ENCODE peak calls at places on chromosomes 4 and X, in seven cellular contexts. One of them, this sample, is unnamed. For H3K4me1, the result is how much of the 10 kb centered on the place peaks cover.

GRCh38 chr4:47972721-47973120 is 43.8 kb downstream of the CNGA1 start:
- DNase-seq in heart left ventricle: no peak
- DNase-seq in esophagus muscularis mucosa: no peak
- DNase-seq in ovary: no peak
- DNase-seq in spleen: no peak
- DNase-seq in tibial nerve: no peak
- DNase-seq in IMR-90: no peak
- DNase-seq in this sample: no peak

GRCh38 chrX:96770315-96770714 is 85.7 kb downstream of the DIAPH2 start:
- DNase-seq in spleen: no peak
- DNase-seq in ovary: no peak
- DNase-seq in heart left ventricle: no peak
- DNase-seq in esophagus muscularis mucosa: no peak
- DNase-seq in IMR-90: peak
- DNase-seq in tibial nerve: no peak
- DNase-seq in this sample: no peak

GRCh38 chrX:137565318-137565904 is 516 bp upstream of the ZIC3 start:
- DNase-seq in heart left ventricle: no peak
- DNase-seq in ovary: no peak
- DNase-seq in esophagus muscularis mucosa: no peak
- DNase-seq in tibial nerve: no peak
- DNase-seq in IMR-90: no peak
- DNase-seq in spleen: no peak
- DNase-seq in this sample: no peak

GRCh38 chr4:36471903-36472302 is 190.5 kb downstream of the DTHD1 start:
- DNase-seq in tibial nerve: no peak
- DNase-seq in esophagus muscularis mucosa: no peak
- DNase-seq in ovary: no peak
- DNase-seq in heart left ventricle: no peak
- DNase-seq in spleen: no peak
- DNase-seq in IMR-90: no peak
- DNase-seq in this sample: no peak

GRCh38 chr4:28082686-28083390 is 1222.2 kb downstream of the STIM2 start:
- DNase-seq in ovary: no peak
- DNase-seq in esophagus muscularis mucosa: no peak
- DNase-seq in heart left ventricle: no peak
- DNase-seq in spleen: no peak
- DNase-seq in tibial nerve: no peak
- DNase-seq in IMR-90: peak
- DNase-seq in this sample: no peak

GRCh38 chr4:148793221-148793620 is 351.0 kb upstream of the NR3C2 start:
- DNase-seq in tibial nerve: no peak
- DNase-seq in ovary: no peak
- DNase-seq in heart left ventricle: no peak
- DNase-seq in IMR-90: peak
- DNase-seq in spleen: no peak
- DNase-seq in esophagus muscularis mucosa: no peak
- DNase-seq in this sample: no peak

GRCh38 chr4:68152411-68152810 is 22.7 kb upstream of the TMPRSS11F start:
- DNase-seq in esophagus muscularis mucosa: no peak
- DNase-seq in tibial nerve: no peak
- DNase-seq in IMR-90: no peak
- DNase-seq in heart left ventricle: no peak
- DNase-seq in spleen: no peak
- DNase-seq in ovary: no peak
- DNase-seq in this sample: no peak

GRCh38 chr4:138209094-138209493 is 33.1 kb downstream of the SLC7A11 start:
- DNase-seq in spleen: no peak
- DNase-seq in IMR-90: no peak
- DNase-seq in esophagus muscularis mucosa: no peak
- DNase-seq in heart left ventricle: no peak
- DNase-seq in ovary: no peak
- DNase-seq in tibial nerve: no peak
- DNase-seq in this sample: no peak

GRCh38 chr4:40121515-40121914 is 64.9 kb downstream of the N4BP2 start:
- DNase-seq in tibial nerve: peak
- DNase-seq in spleen: no peak
- DNase-seq in esophagus muscularis mucosa: no peak
- DNase-seq in heart left ventricle: no peak
- DNase-seq in IMR-90: peak
- DNase-seq in ovary: no peak
- DNase-seq in this sample: no peak

GRCh38 chr4:156957558-156957957 is 14.0 kb downstream of the PDGFC start:
- DNase-seq in tibial nerve: no peak
- DNase-seq in ovary: no peak
- DNase-seq in spleen: no peak
- DNase-seq in heart left ventricle: no peak
- DNase-seq in esophagus muscularis mucosa: no peak
- DNase-seq in IMR-90: no peak
- DNase-seq in this sample: no peak

GRCh38 chrX:153722704-153723350 is 1.4 kb downstream of the BCAP31 start:
- DNase-seq in tibial nerve: no peak
- DNase-seq in ovary: no peak
- DNase-seq in esophagus muscularis mucosa: no peak
- DNase-seq in IMR-90: no peak
- DNase-seq in spleen: peak
- DNase-seq in heart left ventricle: no peak
- DNase-seq in this sample: no peak

GRCh38 chrX:11531226-11531625 is 134.5 kb downstream of the ARHGAP6 start:
- DNase-seq in IMR-90: peak
- DNase-seq in tibial nerve: no peak
- DNase-seq in ovary: no peak
- DNase-seq in spleen: no peak
- DNase-seq in heart left ventricle: no peak
- DNase-seq in esophagus muscularis mucosa: no peak
- DNase-seq in this sample: no peak

GRCh38 chrX:4656419-4656818 is 943.0 kb upstream of the PRKX start:
- DNase-seq in heart left ventricle: no peak
- DNase-seq in ovary: no peak
- DNase-seq in esophagus muscularis mucosa: no peak
- DNase-seq in IMR-90: no peak
- DNase-seq in tibial nerve: no peak
- DNase-seq in spleen: no peak
- DNase-seq in this sample: no peak

GRCh38 chr4:106986486-106986885 is 49.6 kb downstream of the DKK2 start:
- DNase-seq in ovary: no peak
- DNase-seq in esophagus muscularis mucosa: no peak
- DNase-seq in spleen: no peak
- DNase-seq in heart left ventricle: no peak
- DNase-seq in IMR-90: no peak
- DNase-seq in tibial nerve: no peak
- DNase-seq in this sample: no peak

GRCh38 chr4:40940317-40940720 is 190.6 kb downstream of the NSUN7 start:
- DNase-seq in heart left ventricle: peak
- DNase-seq in tibial nerve: peak
- DNase-seq in spleen: no peak
- DNase-seq in ovary: no peak
- DNase-seq in esophagus muscularis mucosa: no peak
- DNase-seq in IMR-90: no peak
- DNase-seq in this sample: peak

GRCh38 chr4:119721878-119722277 is 93.3 kb upstream of the PDE5A start:
- DNase-seq in ovary: no peak
- DNase-seq in heart left ventricle: no peak
- DNase-seq in esophagus muscularis mucosa: no peak
- DNase-seq in spleen: no peak
- DNase-seq in tibial nerve: no peak
- DNase-seq in IMR-90: no peak
- DNase-seq in this sample: no peak

GRCh38 chr4:17468638-17469221 is 43.2 kb downstream of the QDPR start:
- DNase-seq in heart left ventricle: no peak
- DNase-seq in IMR-90: peak
- DNase-seq in ovary: peak
- DNase-seq in esophagus muscularis mucosa: no peak
- DNase-seq in tibial nerve: no peak
- DNase-seq in spleen: no peak
- DNase-seq in this sample: peak

GRCh38 chrX:137566746-137567473 is 983 bp downstream of the ZIC3 start:
- DNase-seq in ovary: no peak
- DNase-seq in IMR-90: no peak
- DNase-seq in spleen: no peak
- DNase-seq in tibial nerve: no peak
- DNase-seq in heart left ventricle: no peak
- DNase-seq in esophagus muscularis mucosa: no peak
- DNase-seq in this sample: no peak

GRCh38 chrX:37350034-37350365 is 836 bp downstream of the PRRG1 start:
- DNase-seq in ovary: no peak
- DNase-seq in tibial nerve: peak
- DNase-seq in heart left ventricle: no peak
- DNase-seq in spleen: no peak
- DNase-seq in esophagus muscularis mucosa: no peak
- DNase-seq in IMR-90: peak
- DNase-seq in this sample: no peak

GRCh38 chr4:105714932-105715331 is 6.3 kb downstream of the GSTCD start:
- DNase-seq in spleen: no peak
- DNase-seq in tibial nerve: no peak
- DNase-seq in esophagus muscularis mucosa: no peak
- DNase-seq in heart left ventricle: no peak
- DNase-seq in ovary: no peak
- DNase-seq in IMR-90: no peak
- DNase-seq in this sample: no peak

GRCh38 chrX:155334486-155335316 is at the start of gene CLIC2:
- DNase-seq in esophagus muscularis mucosa: no peak
- DNase-seq in tibial nerve: peak
- DNase-seq in spleen: no peak
- DNase-seq in IMR-90: peak
- DNase-seq in ovary: peak
- DNase-seq in heart left ventricle: peak
- DNase-seq in this sample: peak
- TF ChIP-seq POLR2A in esophagus muscularis mucosa: no peak
- TF ChIP-seq POLR2A in tibial nerve: peak
- TF ChIP-seq POLR2A in spleen: no peak
- TF ChIP-seq POLR2A in IMR-90: no peak
- TF ChIP-seq POLR2A in ovary: no peak
- TF ChIP-seq POLR2A in heart left ventricle: no peak
- TF ChIP-seq POLR2A in this sample: no peak

GRCh38 chr4:6889736-6890324 is 19.8 kb upstream of the TBC1D14 start:
- DNase-seq in tibial nerve: no peak
- DNase-seq in ovary: no peak
- DNase-seq in IMR-90: no peak
- DNase-seq in heart left ventricle: no peak
- DNase-seq in esophagus muscularis mucosa: no peak
- DNase-seq in spleen: no peak
- DNase-seq in this sample: no peak

GRCh38 chr4:6887591-6888371 is 21.8 kb upstream of the TBC1D14 start:
- DNase-seq in IMR-90: no peak
- DNase-seq in esophagus muscularis mucosa: no peak
- DNase-seq in ovary: no peak
- DNase-seq in spleen: peak
- DNase-seq in heart left ventricle: peak
- DNase-seq in tibial nerve: no peak
- DNase-seq in this sample: no peak

GRCh38 chr4:6890358-6890757 is 19.3 kb upstream of the TBC1D14 start:
- DNase-seq in heart left ventricle: no peak
- DNase-seq in IMR-90: no peak
- DNase-seq in spleen: no peak
- DNase-seq in esophagus muscularis mucosa: no peak
- DNase-seq in tibial nerve: no peak
- DNase-seq in ovary: no peak
- DNase-seq in this sample: no peak

GRCh38 chr4:6888506-6889071 is 21.0 kb upstream of the TBC1D14 start:
- DNase-seq in tibial nerve: no peak
- DNase-seq in IMR-90: no peak
- DNase-seq in spleen: no peak
- DNase-seq in esophagus muscularis mucosa: no peak
- DNase-seq in ovary: no peak
- DNase-seq in heart left ventricle: no peak
- DNase-seq in this sample: no peak

GRCh38 chr4:6889101-6889735 is 20.4 kb upstream of the TBC1D14 start:
- DNase-seq in heart left ventricle: no peak
- DNase-seq in spleen: no peak
- DNase-seq in tibial nerve: no peak
- DNase-seq in IMR-90: no peak
- DNase-seq in ovary: no peak
- DNase-seq in esophagus muscularis mucosa: no peak
- DNase-seq in this sample: no peak
- H3K4me1 ChIP-seq in heart left ventricle: under half
- H3K4me1 ChIP-seq in spleen: under half
- H3K4me1 ChIP-seq in tibial nerve: under half
- H3K4me1 ChIP-seq in IMR-90: under half
- H3K4me1 ChIP-seq in ovary: under half
- H3K4me1 ChIP-seq in esophagus muscularis mucosa: under half
- H3K4me1 ChIP-seq in this sample: under half

DNA sequence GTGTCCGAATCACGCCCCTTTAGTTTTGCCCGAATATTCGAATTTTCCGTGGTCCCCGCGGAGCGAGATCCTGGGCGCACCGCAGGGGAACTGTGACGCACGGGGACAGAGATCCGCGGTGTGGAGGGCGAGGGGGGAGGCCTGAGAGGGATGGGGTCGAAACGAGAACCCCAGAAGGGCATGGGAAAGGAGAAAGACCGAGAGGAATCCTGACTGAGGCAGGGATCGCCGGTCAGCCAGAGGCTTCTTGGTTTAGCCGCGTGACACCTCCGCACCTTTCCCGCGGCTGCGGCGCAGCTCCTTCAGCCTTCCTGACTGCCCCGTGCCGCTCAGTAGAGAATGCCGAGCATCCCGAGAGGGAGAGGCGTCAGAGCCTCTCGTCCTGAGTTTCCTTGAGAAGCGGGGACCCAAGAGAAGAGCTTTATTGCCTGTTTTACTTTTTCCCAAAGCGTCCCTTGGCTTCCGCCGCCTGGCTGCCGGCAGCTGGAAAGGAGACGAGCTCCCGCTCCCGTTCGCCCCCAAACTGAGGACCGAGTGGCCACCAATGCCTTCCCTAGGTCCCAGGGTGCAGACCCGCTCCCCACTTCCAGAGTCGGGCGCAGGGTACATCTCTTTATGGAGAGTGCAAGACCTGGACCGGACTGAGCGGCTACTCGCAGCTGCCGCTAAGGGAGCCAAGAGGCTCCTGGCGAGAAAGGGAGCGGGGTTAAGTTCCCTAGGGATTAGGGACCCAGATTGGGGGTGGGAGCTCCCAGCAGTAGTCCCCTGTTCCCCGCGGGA is 911 bp upstream of the GPR50 start:
- DNase-seq in tibial nerve: no peak
- DNase-seq in ovary: no peak
- DNase-seq in spleen: no peak
- DNase-seq in esophagus muscularis mucosa: no peak
- DNase-seq in IMR-90: no peak
- DNase-seq in heart left ventricle: no peak
- DNase-seq in this sample: no peak
- H3K4me3 ChIP-seq in tibial nerve: no peak
- H3K4me3 ChIP-seq in ovary: no peak
- H3K4me3 ChIP-seq in spleen: no peak
- H3K4me3 ChIP-seq in esophagus muscularis mucosa: no peak
- H3K4me3 ChIP-seq in IMR-90: no peak
- H3K4me3 ChIP-seq in heart left ventricle: no peak
- H3K4me3 ChIP-seq in this sample: no peak

GRCh38 chrX:107710617-107711391 is 64.8 kb downstream of the TSC22D3 start:
- DNase-seq in tibial nerve: peak
- DNase-seq in esophagus muscularis mucosa: peak
- DNase-seq in heart left ventricle: no peak
- DNase-seq in ovary: no peak
- DNase-seq in IMR-90: peak
- DNase-seq in spleen: peak
- DNase-seq in this sample: peak
- TF ChIP-seq POLR2A in tibial nerve: peak
- TF ChIP-seq POLR2A in esophagus muscularis mucosa: no peak
- TF ChIP-seq POLR2A in heart left ventricle: no peak
- TF ChIP-seq POLR2A in ovary: no peak
- TF ChIP-seq POLR2A in IMR-90: no peak
- TF ChIP-seq POLR2A in spleen: no peak
- TF ChIP-seq POLR2A in this sample: peak

GRCh38 chr4:143186202-143186601 is 1.5 kb downstream of the USP38 start:
- DNase-seq in spleen: no peak
- DNase-seq in esophagus muscularis mucosa: no peak
- DNase-seq in ovary: no peak
- DNase-seq in IMR-90: peak
- DNase-seq in heart left ventricle: no peak
- DNase-seq in tibial nerve: no peak
- DNase-seq in this sample: no peak
- H3K4me1 ChIP-seq in spleen: under half
- H3K4me1 ChIP-seq in esophagus muscularis mucosa: half or more
- H3K4me1 ChIP-seq in ovary: under half
- H3K4me1 ChIP-seq in IMR-90: under half
- H3K4me1 ChIP-seq in heart left ventricle: under half
- H3K4me1 ChIP-seq in tibial nerve: under half
- H3K4me1 ChIP-seq in this sample: under half

This sample was measured in uterus.